ENCODE peak calls at places on chromosomes 16 and 17, in four cellular contexts. H is HepG2, B is H1, S is GM12878. X is an unnamed sample.

GRCh38 chr16:82668094-82668493 is 41.3 kb downstream of the CDH13 start:
- DNase-seq in B (no peak), S (no peak), H (no peak), X (no peak)

GRCh38 chr17:39553326-39553945 is 54.3 kb downstream of the NEUROD2 start:
- DNase-seq in H (no peak), B (no peak), S (no peak), X (no peak)

GRCh38 chr17:8046306-8046928 is 7.6 kb downstream of the ALOX15B start:
- DNase-seq in H (no peak), S (no peak), B (no peak), X (no peak)

GRCh38 chr16:23244122-23244521 is 58.0 kb upstream of the SCNN1B start:
- DNase-seq in B (no peak), H (no peak), S (no peak), X (no peak)

GRCh38 chr17:33284022-33284421 is 9.1 kb downstream of the ASIC2 start:
- DNase-seq in S (no peak), H (peak; percentile 37), B (no peak), X (no peak)

GRCh38 chr17:76997981-76998531 is 129.9 kb downstream of the MGAT5B start:
- DNase-seq in H (no peak), S (peak; percentile 71), B (no peak), X (no peak)

GRCh38 chr16:23048164-23048563 is 101.1 kb downstream of the USP31 start:
- DNase-seq in B (no peak), H (no peak), S (no peak), X (no peak)

GRCh38 chr16:13378151-13378550 is 476.8 kb downstream of the SHISA9 start:
- DNase-seq in H (no peak), B (no peak), S (no peak), X (no peak)

GRCh38 chr17:68302066-68302564 is 10.8 kb downstream of the ARSG start:
- DNase-seq in B (no peak), H (no peak), S (no peak), X (no peak)

GRCh38 chr17:18318771-18319450 is 3.8 kb downstream of the SMCR8 start:
- DNase-seq in H (no peak), S (no peak), B (no peak), X (no peak)

GRCh38 chr17:48478224-48479013 is 48.4 kb upstream of the SKAP1 start:
- DNase-seq in S (peak; percentile 84), H (no peak), B (no peak), X (no peak)

GRCh38 chr17:39132192-39132600 is 19.2 kb downstream of the PLXDC1 start:
- DNase-seq in S (no peak), B (no peak), H (no peak), X (no peak)

GRCh38 chr16:47732122-47732805 is 271.1 kb downstream of the PHKB start:
- DNase-seq in B (no peak), H (no peak), S (no peak), X (no peak)

GRCh38 chr16:67720236-67720635 is 1.1 kb upstream of the GFOD2 start:
- DNase-seq in H (no peak), S (no peak), B (no peak), X (no peak)

GRCh38 chr17:72778161-72779151 is 314.0 kb downstream of the SLC39A11 start:
- DNase-seq in B (no peak), S (no peak), H (no peak), X (no peak)

GRCh38 chr17:76793775-76794174 is 55.9 kb downstream of the MFSD11 start:
- DNase-seq in B (no peak), S (no peak), H (peak; percentile 53), X (peak; percentile 42)

GRCh38 chr16:50530277-50531236 is 17.6 kb upstream of the NKD1 start:
- DNase-seq in B (peak; percentile 6), H (peak; percentile 97), S (no peak), X (no peak)

GRCh38 chr16:14150796-14151195 is 79.7 kb downstream of the MRTFB start:
- DNase-seq in S (no peak), H (no peak), B (no peak), X (no peak)

GRCh38 chr16:55817236-55817912 is 15.5 kb downstream of the CES1 start:
- DNase-seq in S (no peak), H (no peak), B (no peak), X (no peak)

GRCh38 chr16:988465-989353 is 7.1 kb downstream of the SOX8 start:
- DNase-seq in H (no peak), S (no peak), B (no peak), X (no peak)

GRCh38 chr17:20920813-20921199 is 122.0 kb downstream of the USP22 start:
- DNase-seq in B (no peak), S (no peak), H (no peak), X (no peak)
- TF ChIP-seq ZNF274 in B (no peak), S (no peak), H (no peak), X (no peak)

DNA sequence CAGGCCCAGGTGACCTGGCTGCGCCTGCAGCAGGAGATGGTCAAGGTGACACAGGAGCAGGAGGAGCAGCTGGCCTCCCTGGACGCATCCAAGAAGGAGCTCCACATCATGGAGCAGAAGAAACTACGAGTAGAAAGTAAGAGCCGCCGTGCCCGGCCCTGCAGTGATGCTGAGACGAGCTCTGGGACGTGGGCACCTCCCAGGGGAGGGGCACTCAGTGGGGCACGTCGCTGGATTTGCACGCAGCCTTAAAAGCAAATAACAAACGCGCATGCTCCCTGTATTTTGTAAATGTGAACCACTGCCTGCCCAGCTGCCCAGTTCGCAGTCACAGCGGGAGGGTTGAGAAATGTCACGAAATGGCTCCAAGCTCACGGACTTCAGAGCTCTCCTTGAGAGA is 15.3 kb upstream of the GAA start:
- DNase-seq in H (peak; percentile 55), S (no peak), B (no peak), X (no peak)
- H3K4me1 ChIP-seq in H (peaks cover 22% of the 10 kb centered on the region), S (no peaks in the 10 kb centered on the region), B (peaks cover 5% of the 10 kb centered on the region), X (peaks cover 8% of the 10 kb centered on the region)

GRCh38 chr16:66131895-66132294 is 234.6 kb upstream of the CDH5 start:
- DNase-seq in S (no peak), B (no peak), H (no peak), X (no peak)
- TF ChIP-seq SUZ12 in S (no peak), B (no peak), H (no peak), X (no peak)

GRCh38 chr17:43416998-43417891 is 18.5 kb downstream of the ARL4D start:
- DNase-seq in S (no peak), B (no peak), H (no peak), X (no peak)
- TF ChIP-seq ZNF274 in S (no peak), B (no peak), H (no peak), X (no peak)